ENCODE peak calls at places on chromosome 1, in seven cellular contexts. U, D, Z, T, L, V and Q are unnamed samples.
A peak's percentile ranks its signal among the peaks of the same experiment; 100 is the strongest.

GRCh38 chr1:20440785-20441200 is 45.2 kb downstream of the CAMK2N1 start:
- DNase-seq in D (no peak), L (no peak), Z (peak; percentile 53), U (peak; percentile 68), T (peak; percentile 58), V (peak; percentile 38), Q (peak; percentile 42)

GRCh38 chr1:228163004-228163753 is 2.4 kb upstream of the IBA57 start:
- DNase-seq in U (peak; percentile 49), T (no peak), Z (peak; percentile 60), L (no peak), D (no peak), V (no peak), Q (no peak)

GRCh38 chr1:218930879-218931278 is 242.8 kb upstream of the LYPLAL1 start:
- DNase-seq in T (peak; percentile 29), D (no peak), L (peak; percentile 27), Z (peak; percentile 99), V (no peak), U (no peak), Q (no peak)

GRCh38 chr1:150563340-150564038 is 14.3 kb downstream of the ADAMTSL4 start:
- DNase-seq in V (no peak), D (peak; percentile 70), L (no peak), T (no peak), Z (peak; percentile 69), U (peak; percentile 82), Q (no peak)

GRCh38 chr1:198903203-198903602 is 264.4 kb downstream of the PTPRC start:
- DNase-seq in L (no peak), T (no peak), D (no peak), Z (no peak), U (no peak), V (no peak), Q (peak; percentile 48)

GRCh38 chr1:41800237-41800902 is 118.4 kb downstream of the HIVEP3 start:
- DNase-seq in U (no peak), T (no peak), D (no peak), V (no peak), Z (no peak), L (no peak), Q (no peak)

GRCh38 chr1:200147742-200148141 is 120.2 kb downstream of the NR5A2 start:
- DNase-seq in U (no peak), D (no peak), T (no peak), L (no peak), V (no peak), Z (no peak), Q (no peak)

GRCh38 chr1:168603501-168604107 is 27.2 kb downstream of the XCL1 start:
- DNase-seq in Z (peak; percentile 70), V (peak; percentile 47), T (peak; percentile 78), U (peak; percentile 87), D (peak; percentile 10), L (no peak), Q (peak; percentile 72)

GRCh38 chr1:202571719-202572339 is 138.4 kb downstream of the SYT2 start:
- DNase-seq in L (no peak), U (peak; percentile 54), T (peak; percentile 42), Z (peak; percentile 76), V (peak; percentile 35), D (no peak), Q (peak; percentile 16)

GRCh38 chr1:202163281-202164270 is 3.2 kb upstream of the PTPN7 start:
- DNase-seq in Z (no peak), T (no peak), D (no peak), L (no peak), U (no peak), V (no peak), Q (no peak)

GRCh38 chr1:95113684-95114083 is 3.5 kb upstream of the TLCD4 start:
- DNase-seq in V (no peak), L (no peak), D (no peak), U (no peak), Z (no peak), T (no peak), Q (no peak)

GRCh38 chr1:234148816-234149215 is 224.4 kb upstream of the COA6 start:
- DNase-seq in Z (no peak), D (no peak), T (no peak), L (no peak), V (no peak), U (no peak), Q (no peak)

GRCh38 chr1:212181015-212181891 is 104.0 kb upstream of the PPP2R5A start:
- DNase-seq in T (no peak), U (no peak), L (no peak), V (no peak), D (no peak), Z (no peak), Q (no peak)

GRCh38 chr1:24929876-24930702 is at the start of gene RUNX3:
- DNase-seq in L (no peak), U (peak; percentile 58), V (peak; percentile 91), D (peak; percentile 82), Z (no peak), T (no peak), Q (no peak)

GRCh38 chr1:6113745-6114144 is 66.4 kb downstream of the CHD5 start:
- DNase-seq in D (no peak), Z (no peak), L (no peak), U (no peak), V (no peak), T (no peak), Q (no peak)

DNA sequence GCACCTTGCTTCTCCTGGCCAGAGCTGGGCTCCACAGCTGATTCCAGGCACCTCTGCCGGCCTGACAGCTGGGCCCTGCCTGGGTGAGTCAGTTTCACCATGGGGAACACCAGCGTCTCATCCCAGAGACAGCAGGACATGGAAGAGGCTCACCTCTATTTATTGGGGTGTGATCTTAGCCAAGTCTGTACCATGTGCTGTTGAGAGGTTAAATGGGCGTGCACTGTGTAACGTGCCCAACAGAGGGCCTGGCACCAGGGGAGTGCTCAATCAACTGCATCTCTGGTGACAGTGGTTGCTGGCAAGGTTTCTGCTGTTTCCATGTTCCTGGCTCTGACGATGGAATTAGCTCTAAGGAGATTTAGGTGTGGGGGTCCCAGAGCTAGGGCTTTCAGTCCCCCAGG is 890 bp downstream of the CPLANE2 start:
- DNase-seq in L (no peak), D (no peak), V (peak; percentile 67), U (peak; percentile 61), Z (no peak), T (no peak), Q (no peak)
- TF ChIP-seq CTCF in L (peak; percentile 18), D (peak; percentile 61), V (peak; percentile 24), U (no peak), Z (peak; percentile 13), T (peak; percentile 22), Q (peak; percentile 37)

DNA sequence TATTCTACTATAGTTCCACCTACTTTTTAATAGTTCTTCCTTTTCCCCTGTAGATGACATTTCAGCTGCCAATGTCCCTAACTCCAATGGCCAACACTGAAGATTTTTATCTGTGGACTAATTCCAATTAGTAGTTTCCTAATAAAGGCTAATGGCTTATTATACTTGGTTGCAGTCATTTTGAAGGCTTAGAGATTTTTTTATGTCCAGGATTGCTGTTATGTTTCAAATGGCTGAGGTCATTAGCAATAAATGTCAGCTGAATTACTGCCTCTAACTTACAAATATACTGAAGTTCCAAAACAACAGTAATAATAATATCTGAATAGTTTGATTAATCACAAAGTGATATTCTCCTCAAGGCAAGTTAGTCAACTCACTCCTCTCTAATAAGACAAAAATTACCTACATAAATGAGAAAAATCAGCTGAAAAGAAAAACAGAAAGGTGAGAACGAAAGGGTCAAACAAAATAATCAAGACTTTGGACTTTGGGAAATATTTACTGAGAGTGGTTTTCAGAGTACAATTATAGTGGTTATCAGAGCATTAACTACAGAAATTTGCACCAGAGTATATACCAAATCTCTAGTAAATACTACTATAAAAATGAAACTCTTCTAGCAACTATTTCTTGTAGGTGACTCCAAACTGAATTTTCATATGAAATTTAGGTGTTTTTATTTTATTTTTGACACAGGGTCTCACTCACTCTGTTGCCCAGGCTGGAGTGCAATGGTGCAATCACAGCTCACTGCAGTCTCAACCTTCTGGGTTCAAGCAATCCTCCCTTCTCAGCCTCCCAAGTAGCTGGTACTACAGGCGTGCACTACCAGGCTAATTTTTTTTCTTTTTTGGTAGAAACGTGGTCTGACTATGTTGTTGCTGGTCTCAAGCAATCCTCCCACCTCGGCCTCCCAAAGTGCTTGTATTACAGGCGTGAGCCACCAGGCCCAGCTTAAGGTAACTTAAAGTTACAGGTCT is 3.5 kb downstream of the ZZZ3 start:
- DNase-seq in T (no peak), V (no peak), D (no peak), L (no peak), Z (no peak), U (no peak), Q (no peak)
- TF ChIP-seq CTCF in T (no peak), V (no peak), D (no peak), L (no peak), Z (no peak), U (no peak), Q (no peak)

GRCh38 chr1:182404764-182405163 is 4.3 kb upstream of the TEDDM1 start:
- DNase-seq in D (no peak), T (no peak), U (no peak), V (no peak), Z (no peak), L (no peak), Q (no peak)
- TF ChIP-seq CTCF in D (peak; percentile 40), T (no peak), U (no peak), V (peak; percentile 22), Z (no peak), L (no peak), Q (peak; percentile 20)

GRCh38 chr1:59532102-59532501 is 235.2 kb downstream of the FGGY start:
- DNase-seq in L (no peak), D (no peak), T (no peak), U (no peak), V (no peak), Z (no peak), Q (no peak)
- TF ChIP-seq CTCF in L (no peak), D (no peak), T (no peak), U (no peak), V (no peak), Z (no peak), Q (no peak)

DNA sequence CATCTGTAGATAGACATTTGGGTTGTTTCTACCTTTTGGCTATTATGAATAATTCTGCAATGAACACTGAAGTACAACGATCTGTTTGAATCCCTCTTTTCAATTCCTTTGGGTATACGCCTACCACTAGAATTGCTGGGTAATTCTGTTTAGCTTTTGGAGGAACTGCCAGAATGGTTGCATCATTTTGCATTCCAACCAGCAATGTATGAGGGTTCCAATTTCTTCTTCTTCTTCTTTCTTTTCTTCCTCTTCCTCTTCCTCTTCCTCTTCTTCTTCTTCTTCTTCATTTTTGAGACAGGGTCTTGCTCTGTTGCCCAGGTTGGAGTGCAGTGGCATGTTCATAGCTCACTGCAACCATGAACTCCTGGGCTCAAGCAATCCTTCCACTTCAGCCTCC is 13.8 kb upstream of the THEM5 start:
- DNase-seq in T (no peak), Z (no peak), L (no peak), D (no peak), U (no peak), V (peak; percentile 40), Q (no peak)
- TF ChIP-seq CTCF in T (no peak), Z (no peak), L (no peak), D (no peak), U (no peak), V (no peak), Q (no peak)

GRCh38 chr1:46411601-46412341 is 17.7 kb downstream of the FAAH start:
- DNase-seq in U (no peak), T (peak; percentile 53), D (no peak), Z (no peak), V (no peak), L (no peak), Q (no peak)
- TF ChIP-seq CTCF in U (no peak), T (peak; percentile 71), D (peak; percentile 64), Z (peak; percentile 24), V (no peak), L (no peak), Q (peak; percentile 54)